ENCODE peak calls at places on chromosomes 12 and 14, in four cellular contexts. N, M, G and I are unnamed samples.

GRCh38 chr14:74409441-74409840 is 16.6 kb downstream of the SYNDIG1L start:
- DNase-seq in G (no peak), N (no peak), M (no peak), I (no peak)

GRCh38 chr12:56304276-56304675 is 4.1 kb upstream of the CS start:
- DNase-seq in G (no peak), M (no peak), N (no peak), I (no peak)

GRCh38 chr14:69876848-69877306 is 2.3 kb upstream of the SMOC1 start:
- DNase-seq in M (peak; percentile 56), N (no peak), G (no peak), I (no peak)

GRCh38 chr12:68611094-68611818 is 557 bp downstream of the RAP1B start:
- DNase-seq in M (peak; percentile 72), N (peak; percentile 43), G (peak; percentile 26), I (no peak)

GRCh38 chr12:108127654-108128053 is 1.4 kb upstream of the WSCD2 start:
- DNase-seq in N (no peak), G (no peak), M (no peak), I (no peak)

GRCh38 chr12:124554429-124555029 is 12.9 kb downstream of the NCOR2 start:
- DNase-seq in M (peak; percentile 28), N (no peak), G (no peak), I (no peak)

GRCh38 chr12:120265203-120265482 is 387 bp downstream of the PXN start:
- DNase-seq in N (no peak), M (no peak), G (no peak), I (no peak)

GRCh38 chr12:98146043-98146442 is 369.3 kb upstream of the TMPO start:
- DNase-seq in G (no peak), M (no peak), N (no peak), I (no peak)

GRCh38 chr12:53803703-53804102 is 51.9 kb upstream of the CISTR start:
- DNase-seq in G (no peak), N (no peak), M (no peak), I (no peak)

GRCh38 chr14:28651148-28651547 is 115.4 kb upstream of the FOXG1 start:
- DNase-seq in M (no peak), N (no peak), G (no peak), I (no peak)

GRCh38 chr12:2662524-2662923 is 132.2 kb upstream of the FKBP4 start:
- DNase-seq in G (no peak), M (no peak), N (no peak), I (no peak)

GRCh38 chr12:113867258-113867657 is 98.9 kb downstream of the RBM19 start:
- DNase-seq in G (no peak), N (peak; percentile 4), M (no peak), I (peak; percentile 74)

GRCh38 chr12:53410951-53411350 is 12.7 kb upstream of the AMHR2 start:
- DNase-seq in G (no peak), M (no peak), N (no peak), I (no peak)

GRCh38 chr14:91419044-91419397 is 1.4 kb upstream of the CCDC88C start:
- DNase-seq in M (no peak), G (no peak), N (no peak), I (no peak)

GRCh38 chr12:96578526-96579125 is 89.2 kb downstream of the CFAP54 start:
- DNase-seq in M (peak; percentile 57), N (peak; percentile 75), G (no peak), I (no peak)